ENCODE peak calls at places on chromosomes 6 and 20, in eight cellular contexts. Y is CD8-positive, alpha-beta T cell; C is suprapubic skin; F is cerebellum; T is foreskin melanocyte; U is retina; O is stimulated activated naive B cell treated with anti-CD40 and anti-IgM and Interleukin-4, amounts not matched to agents 10 μg/mL and 1 μg/mL and 100 μg/mL, for 72 hours; Z is heart left ventricle. J is an unnamed sample.

GRCh38 chr6:48111143-48111506 is at the start of gene PTCHD4:
- DNase-seq in U (no peak), Y (no peak), Z (peak; percentile 11), F (no peak), C (no peak), O (no peak), T (peak; percentile 46), J (no peak)

GRCh38 chr6:37657117-37657886 is 40.4 kb downstream of the MDGA1 start:
- DNase-seq in Z (no peak), Y (no peak), O (no peak), F (peak; percentile 38), T (no peak), C (peak; percentile 67), U (no peak), J (no peak)

GRCh38 chr6:47967843-47968242 is 143.2 kb downstream of the PTCHD4 start:
- DNase-seq in Z (no peak), U (no peak), T (no peak), F (no peak), C (no peak), Y (no peak), O (no peak), J (no peak)

GRCh38 chr6:160041608-160042007 is 72.7 kb downstream of the IGF2R start:
- DNase-seq in C (no peak), Y (no peak), F (peak; percentile 55), Z (peak; percentile 38), O (no peak), U (no peak), T (no peak), J (no peak)

GRCh38 chr20:56371977-56372376 is 13.2 kb downstream of the FAM210B start:
- DNase-seq in U (no peak), O (no peak), C (no peak), Y (no peak), Z (no peak), T (no peak), F (no peak), J (no peak)

GRCh38 chr20:21613512-21613911 is 92.0 kb upstream of the PAX1 start:
- DNase-seq in F (no peak), U (no peak), Z (no peak), Y (no peak), T (peak; percentile 40), C (no peak), O (no peak), J (no peak)

GRCh38 chr20:37516697-37517370 is 4.2 kb upstream of the NNAT start:
- DNase-seq in U (no peak), T (no peak), Z (no peak), Y (no peak), C (no peak), O (no peak), F (no peak), J (no peak)

GRCh38 chr6:30719791-30720737 is at the start of gene TUBB:
- DNase-seq in Y (peak; percentile 93), T (peak; percentile 97), U (peak; percentile 96), F (peak; percentile 96), Z (peak; percentile 98), O (peak; percentile 90), C (peak; percentile 97), J (peak; percentile 80)

GRCh38 chr6:54222217-54222616 is 86.0 kb upstream of the TINAG start:
- DNase-seq in F (no peak), T (no peak), C (no peak), U (no peak), Y (no peak), O (no peak), Z (no peak), J (no peak)

GRCh38 chr6:31898200-31899011 is 908 bp upstream of the EHMT2 start:
- DNase-seq in Y (peak; percentile 33), U (peak; percentile 74), T (peak; percentile 24), Z (no peak), C (no peak), F (peak; percentile 84), O (no peak), J (no peak)

GRCh38 chr20:43755851-43756250 is 29.0 kb upstream of the GTSF1L start:
- DNase-seq in C (no peak), F (no peak), U (no peak), Y (no peak), Z (no peak), O (no peak), T (no peak), J (no peak)

GRCh38 chr6:139961190-139961589 is 586.7 kb upstream of the CITED2 start:
- DNase-seq in Z (no peak), U (no peak), Y (no peak), C (no peak), F (no peak), T (no peak), O (no peak), J (no peak)

GRCh38 chr6:57127763-57128162 is 37.8 kb downstream of the ZNF451 start:
- DNase-seq in Z (no peak), C (no peak), F (no peak), T (no peak), Y (no peak), U (no peak), O (no peak), J (no peak)

GRCh38 chr6:139577991-139578604 is 203.7 kb upstream of the CITED2 start:
- DNase-seq in Y (no peak), F (no peak), O (no peak), C (no peak), T (no peak), U (no peak), Z (no peak), J (no peak)

GRCh38 chr6:2197177-2197671 is 48.2 kb downstream of the GMDS start:
- DNase-seq in F (no peak), O (no peak), U (no peak), Z (peak; percentile 12), Y (no peak), C (no peak), T (no peak), J (no peak)

GRCh38 chr20:48283470-48284110 is 498.3 kb upstream of the SULF2 start:
- DNase-seq in U (no peak), Y (no peak), O (no peak), Z (peak; percentile 42), F (no peak), T (peak; percentile 34), C (no peak), J (no peak)

GRCh38 chr6:96391776-96392175 is 129.8 kb upstream of the UFL1 start:
- DNase-seq in U (peak; percentile 88), T (peak; percentile 3), C (no peak), O (no peak), F (peak; percentile 43), Y (no peak), Z (no peak), J (no peak)

GRCh38 chr20:38334016-38334415 is 12.3 kb upstream of the LBP start:
- DNase-seq in T (no peak), U (no peak), Y (no peak), C (no peak), Z (no peak), O (no peak), F (no peak), J (no peak)

GRCh38 chr20:62984666-62985065 is 22.1 kb downstream of the BHLHE23 start:
- DNase-seq in C (no peak), U (peak; percentile 85), Y (no peak), O (no peak), T (no peak), F (peak; percentile 23), Z (no peak), J (no peak)

GRCh38 chr6:159267165-159267564 is 98.0 kb downstream of the FNDC1 start:
- DNase-seq in U (no peak), Y (no peak), T (no peak), C (no peak), Z (no peak), O (no peak), F (no peak), J (no peak)

GRCh38 chr6:135637701-135638100 is 140.2 kb upstream of the AHI1 start:
- DNase-seq in C (no peak), T (no peak), F (no peak), U (no peak), Z (no peak), Y (no peak), O (no peak), J (no peak)

GRCh38 chr20:34747479-34747878 is 43.3 kb downstream of the TP53INP2 start:
- DNase-seq in Z (no peak), Y (no peak), U (no peak), O (no peak), T (no peak), F (no peak), C (no peak), J (no peak)

J was measured in memory B cell.